ENCODE peak calls at places on chromosomes 11 and 22, in seven cellular contexts. B is IMR-90, W is mucosa of descending colon, R is T follicular helper cell, N is BE2C, J is D341Med, K is WTC11. L is an unnamed sample.

GRCh38 chr11:79864882-79865281 is 424.1 kb upstream of the TENM4 start:
- DNase-seq in N (no peak), R (no peak), B (no peak), W (peak), K (no peak), J (no peak), L (peak)

GRCh38 chr11:88421530-88421929 is 84.0 kb upstream of the CTSC start:
- DNase-seq in J (no peak), W (peak), K (no peak), R (no peak), B (peak), N (no peak), L (no peak)

GRCh38 chr22:41919357-41920224 is 4.7 kb upstream of the SHISA8 start:
- DNase-seq in K (peak), B (peak), N (peak), J (peak), R (no peak), W (peak), L (no peak)

GRCh38 chr11:121323208-121323607 is 30.6 kb downstream of the SC5D start:
- DNase-seq in J (no peak), B (no peak), R (no peak), N (no peak), W (no peak), K (no peak), L (no peak)

GRCh38 chr11:125457814-125458343 is 38.2 kb downstream of the FEZ1 start:
- DNase-seq in W (peak), R (no peak), N (no peak), K (no peak), J (no peak), B (peak), L (no peak)

GRCh38 chr11:100640071-100640470 is 47.0 kb upstream of the ARHGAP42 start:
- DNase-seq in B (peak), W (no peak), K (no peak), R (no peak), J (no peak), N (no peak), L (no peak)

GRCh38 chr11:44905131-44905866 is 45.4 kb downstream of the TP53I11 start:
- DNase-seq in J (no peak), W (no peak), R (no peak), N (no peak), K (no peak), B (peak), L (no peak)

GRCh38 chr22:35089139-35089538 is 23.2 kb downstream of the ISX start:
- DNase-seq in W (no peak), K (no peak), R (no peak), J (no peak), B (no peak), N (no peak), L (no peak)

GRCh38 chr22:31556627-31557203 is 60.4 kb downstream of the SFI1 start:
- DNase-seq in W (peak), R (no peak), B (peak), J (peak), K (no peak), N (no peak), L (no peak)

GRCh38 chr11:86952933-86953637 is 2.1 kb downstream of the FZD4 start:
- DNase-seq in B (peak), R (no peak), W (no peak), J (no peak), N (no peak), K (no peak), L (no peak)

GRCh38 chr11:85672111-85672875 is 7.4 kb upstream of the CREBZF start:
- DNase-seq in J (no peak), B (no peak), K (no peak), R (no peak), N (no peak), W (no peak), L (no peak)

GRCh38 chr22:48474881-48475280 is 1352.8 kb downstream of the BRD1 start:
- DNase-seq in K (no peak), B (no peak), R (no peak), N (no peak), J (no peak), W (no peak), L (no peak)

GRCh38 chr11:70577948-70578347 is 179.6 kb downstream of the CTTN start:
- DNase-seq in J (no peak), R (no peak), N (peak), B (no peak), K (no peak), W (no peak), L (no peak)

GRCh38 chr11:105609341-105609781 is 512 bp upstream of the GRIA4 start:
- DNase-seq in N (peak), W (peak), K (peak), J (peak), B (peak), R (no peak), L (no peak)

GRCh38 chr11:69640260-69640994 is 529 bp upstream of the CCND1 start:
- DNase-seq in K (no peak), B (no peak), J (no peak), N (no peak), W (peak), R (no peak), L (peak)

GRCh38 chr11:46247664-46248063 is 29.8 kb upstream of the CREB3L1 start:
- DNase-seq in W (peak), N (peak), J (peak), K (peak), R (no peak), B (peak), L (peak)